ENCODE peak calls at places on chromosome 21, in nine cellular contexts. Q is adrenal gland, Y is right cardiac atrium, Z is GM23338, K is GM23248, M is pancreas, S is neural progenitor cell, E is H1, T is PC-9. C is an unnamed sample.

GRCh38 chr21:27077501-27077900 is 110.6 kb upstream of the ADAMTS5 start:
- DNase-seq in Q (no peak), Y (no peak), Z (no peak), K (peak; percentile 64), M (no peak), S (no peak), E (no peak), T (no peak), C (no peak)

GRCh38 chr21:41643246-41643966 is 123.4 kb downstream of the RIPK4 start:
- DNase-seq in Q (no peak), Y (no peak), Z (no peak), K (no peak), M (no peak), S (no peak), E (no peak), T (no peak), C (no peak)

GRCh38 chr21:32459972-32460371 is 47.5 kb downstream of the EVA1C start:
- DNase-seq in Q (no peak), Y (no peak), Z (no peak), K (peak; percentile 17), M (no peak), S (no peak), E (no peak), T (no peak), C (no peak)

GRCh38 chr21:25421327-25422028 is 185.8 kb downstream of the MRPL39 start:
- DNase-seq in Q (no peak), Y (no peak), Z (peak; percentile 90), K (peak; percentile 65), M (no peak), S (peak; percentile 77), E (peak; percentile 15), T (no peak), C (no peak)

GRCh38 chr21:20994790-20995189 is 3.4 kb upstream of the NCAM2 start:
- DNase-seq in Q (no peak), Y (no peak), Z (no peak), K (no peak), M (no peak), S (no peak), E (no peak), T (no peak), C (no peak)

GRCh38 chr21:36355071-36355680 is 30.0 kb upstream of the CHAF1B start:
- DNase-seq in Q (no peak), Y (no peak), Z (no peak), K (no peak), M (no peak), S (no peak), E (no peak), T (no peak), C (no peak)

GRCh38 chr21:28513450-28513849 is 479.2 kb downstream of the LTN1 start:
- DNase-seq in Q (no peak), Y (no peak), Z (no peak), K (no peak), M (no peak), S (no peak), E (no peak), T (no peak), C (no peak)

GRCh38 chr21:43876605-43877004 is 11.6 kb downstream of the AGPAT3 start:
- DNase-seq in Q (no peak), Y (no peak), Z (no peak), K (no peak), M (no peak), S (no peak), E (no peak), T (no peak), C (no peak)

DNA sequence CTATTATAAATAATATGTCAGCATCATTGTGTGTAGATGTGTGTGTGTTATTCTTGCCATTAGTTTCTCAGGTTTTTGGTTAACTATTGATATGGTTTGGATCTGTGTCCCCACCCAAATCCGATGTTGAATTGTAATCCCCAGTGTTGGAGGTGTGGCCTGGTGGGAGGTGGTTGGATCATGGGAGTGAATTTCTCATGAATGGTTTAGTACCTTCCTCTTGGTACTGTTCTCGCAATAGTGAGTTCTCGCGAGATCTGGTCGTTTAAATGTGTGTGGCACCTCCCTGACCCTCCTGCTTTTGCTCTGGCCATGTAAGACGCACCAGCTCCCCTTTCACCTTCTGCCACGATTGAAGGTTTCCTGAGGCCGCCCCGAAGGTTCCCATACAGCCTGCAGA is 9.6 kb upstream of the POFUT2 start:
- DNase-seq in Q (peak; percentile 10), Y (no peak), Z (no peak), K (no peak), M (no peak), S (no peak), E (no peak), T (no peak), C (peak; percentile 12)
- H3K4me1 ChIP-seq in Q (peaks cover 32% of the 10 kb centered on the region), Y (peaks cover 29% of the 10 kb centered on the region), Z (no peaks in the 10 kb centered on the region), K (peaks cover 29% of the 10 kb centered on the region), M (peaks cover 16% of the 10 kb centered on the region), S (peaks cover 26% of the 10 kb centered on the region), E (no peaks in the 10 kb centered on the region), T (no peaks in the 10 kb centered on the region), C (peaks cover 37% of the 10 kb centered on the region)

DNA sequence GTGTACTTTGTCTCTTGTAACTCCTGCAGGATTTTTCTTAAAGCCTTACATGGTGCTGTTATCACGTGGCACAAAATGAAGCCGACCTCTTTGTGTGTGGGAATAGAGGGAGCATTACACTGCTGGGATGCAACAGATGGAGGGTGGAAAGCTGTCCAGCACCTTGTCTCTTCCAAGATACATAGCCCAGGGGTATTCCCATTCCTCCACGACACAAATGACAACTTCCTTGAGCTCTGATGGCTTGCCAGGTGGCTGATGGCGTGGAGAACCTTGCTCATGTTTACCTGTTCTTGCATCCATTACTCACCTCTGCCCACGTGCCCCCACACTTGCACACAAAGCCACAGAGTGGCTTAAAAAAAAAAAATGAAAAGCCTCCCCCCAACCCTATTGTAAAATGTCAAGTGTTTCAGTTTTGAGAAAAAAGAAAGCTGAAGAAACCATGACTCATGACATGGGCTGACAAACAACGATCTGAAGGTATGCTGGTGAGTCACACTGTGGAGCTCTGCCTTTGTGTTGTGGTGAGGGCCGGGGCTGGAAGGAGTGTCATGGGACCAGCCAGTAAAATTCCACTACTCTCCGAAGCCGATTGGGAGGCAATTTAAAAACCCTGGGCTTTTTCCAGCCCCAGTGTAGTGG is 32.0 kb upstream of the ATP5PO start:
- DNase-seq in Q (peak; percentile 95), Y (peak; percentile 71), Z (peak; percentile 95), K (peak; percentile 99), M (peak; percentile 61), S (peak; percentile 78), E (peak; percentile 53), T (peak; percentile 83), C (peak; percentile 86)
- H3K27ac ChIP-seq in Q (peak overlapping the region; percentile 92), Y (peak overlapping the region; percentile 47), Z (peak overlapping the region; percentile 93), K (peak overlapping the region; percentile 65), M (peak overlapping the region; percentile 61), S (peak overlapping the region; percentile 51), E (peak overlapping the region; percentile 91), T (peak overlapping the region; percentile 69), C (peak overlapping the region; percentile 84)

GRCh38 chr21:31340499-31340898 is 3.6 kb downstream of the TIAM1 start:
- DNase-seq in Q (no peak), Y (no peak), Z (no peak), K (no peak), M (no peak), S (no peak), E (no peak), T (no peak), C (no peak)

GRCh38 chr21:31340942-31341487 is 3.0 kb downstream of the TIAM1 start:
- DNase-seq in Q (no peak), Y (no peak), Z (no peak), K (no peak), M (no peak), S (no peak), E (no peak), T (no peak), C (no peak)

GRCh38 chr21:31342328-31342727 is 1.7 kb downstream of the TIAM1 start:
- DNase-seq in Q (no peak), Y (no peak), Z (no peak), K (no peak), M (no peak), S (no peak), E (no peak), T (no peak), C (no peak)

GRCh38 chr21:31343680-31344480 is at the start of gene TIAM1:
- DNase-seq in Q (peak; percentile 40), Y (peak; percentile 71), Z (peak; percentile 71), K (peak; percentile 89), M (no peak), S (peak; percentile 68), E (peak; percentile 38), T (peak; percentile 65), C (peak; percentile 76)

DNA sequence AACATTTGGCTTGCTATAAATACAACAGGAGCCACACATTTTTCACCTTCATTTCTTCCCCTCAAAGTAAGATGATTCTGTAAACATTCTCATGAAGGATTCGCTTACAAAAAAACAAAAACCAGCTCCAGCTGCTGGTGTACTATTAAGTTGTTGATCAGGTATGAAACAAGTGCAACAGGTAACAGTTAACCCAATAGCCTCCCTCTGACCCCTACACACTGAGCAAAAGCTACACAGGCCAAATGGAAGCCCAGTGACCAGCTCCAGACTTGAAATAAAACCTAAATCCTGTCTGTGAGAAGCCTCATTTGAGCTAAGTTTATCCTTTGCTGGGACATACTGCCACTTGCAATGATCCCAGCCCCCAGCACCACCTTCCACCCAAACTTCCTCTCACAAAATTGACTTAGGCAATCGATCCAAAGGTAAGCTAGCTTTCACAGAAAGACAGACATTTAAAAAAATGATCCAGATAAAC is 991 bp downstream of the TIAM1 start:
- DNase-seq in Q (no peak), Y (no peak), Z (no peak), K (peak; percentile 11), M (no peak), S (no peak), E (no peak), T (no peak), C (no peak)
- H3K4me3 ChIP-seq in Q (no peak overlapping the region), Y (peak overlapping the region; percentile 40), Z (peak overlapping the region; percentile 82), K (peak overlapping the region; percentile 86), M (no peak overlapping the region), S (peak overlapping the region; percentile 69), E (peak overlapping the region; percentile 80), T (peak overlapping the region; percentile 81), C (no peak overlapping the region)

GRCh38 chr21:38813554-38813953 is 7.8 kb downstream of the ETS2 start:
- DNase-seq in Q (no peak), Y (no peak), Z (no peak), K (no peak), M (no peak), S (no peak), E (no peak), T (no peak), C (no peak)

GRCh38 chr21:38815060-38815405 is 9.3 kb downstream of the ETS2 start:
- DNase-seq in Q (no peak), Y (no peak), Z (no peak), K (peak; percentile 53), M (no peak), S (no peak), E (no peak), T (no peak), C (no peak)

GRCh38 chr21:38811257-38811656 is 5.5 kb downstream of the ETS2 start:
- DNase-seq in Q (no peak), Y (no peak), Z (peak; percentile 51), K (peak; percentile 97), M (no peak), S (no peak), E (no peak), T (no peak), C (no peak)

GRCh38 chr21:38814126-38815059 is 8.7 kb downstream of the ETS2 start:
- DNase-seq in Q (no peak), Y (no peak), Z (peak; percentile 40), K (no peak), M (no peak), S (peak; percentile 55), E (no peak), T (no peak), C (no peak)

DNA sequence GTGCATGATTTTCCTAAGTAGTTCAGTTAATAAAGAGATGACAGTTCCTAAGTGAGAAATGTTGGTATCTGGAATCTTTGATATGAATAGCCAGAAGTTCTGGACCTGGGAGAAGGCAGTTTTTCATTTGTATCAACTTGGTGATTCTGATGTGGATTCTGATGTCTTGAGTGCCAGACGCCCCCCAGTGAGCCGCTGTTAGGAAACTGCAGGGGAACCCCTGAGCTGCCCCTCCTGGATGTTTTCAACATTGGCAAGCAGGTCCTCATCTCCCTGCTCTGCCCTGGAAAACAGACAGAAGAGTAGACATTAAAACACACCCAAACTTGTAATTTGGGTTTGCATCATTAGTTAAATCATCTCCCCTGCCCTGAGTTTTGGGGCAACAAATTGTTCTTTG is 7.4 kb downstream of the ETS2 start:
- DNase-seq in Q (no peak), Y (no peak), Z (peak; percentile 62), K (no peak), M (no peak), S (no peak), E (no peak), T (no peak), C (no peak)
- H3K4me1 ChIP-seq in Q (peaks cover 4% of the 10 kb centered on the region), Y (peaks cover 4% of the 10 kb centered on the region), Z (peaks cover 60% of the 10 kb centered on the region), K (peaks cover 24% of the 10 kb centered on the region), M (no peaks in the 10 kb centered on the region), S (peaks cover 29% of the 10 kb centered on the region), E (peaks cover 29% of the 10 kb centered on the region), T (peaks cover 9% of the 10 kb centered on the region), C (peaks cover 93% of the 10 kb centered on the region)